ENCODE peak calls at places on chromosomes 6 and 20, in nine cellular contexts. N, U, D, L, G, V, Z, M and O are unnamed samples.
A peak's percentile ranks its signal among the peaks of the same experiment; 100 is the strongest.

GRCh38 chr20:40331699-40332098 is 357.3 kb downstream of the MAFB start:
- DNase-seq in N (peak; percentile 72), U (no peak), D (no peak), L (peak; percentile 88), G (no peak), V (peak; percentile 35), Z (no peak), M (no peak), O (no peak)

GRCh38 chr20:380763-381580 is 412 bp downstream of the TRIB3 start:
- DNase-seq in N (peak; percentile 46), U (peak; percentile 68), D (peak; percentile 61), L (peak; percentile 59), G (peak; percentile 48), V (peak; percentile 71), Z (no peak), M (no peak), O (peak; percentile 73)

GRCh38 chr6:41021832-41022231 is 17.2 kb downstream of the UNC5CL start:
- DNase-seq in N (no peak), U (peak; percentile 25), D (peak; percentile 28), L (peak; percentile 44), G (no peak), V (no peak), Z (no peak), M (no peak), O (no peak)

GRCh38 chr6:104404377-104404776 is 455.3 kb downstream of the HACE1 start:
- DNase-seq in N (no peak), U (no peak), D (peak; percentile 2), L (peak; percentile 11), G (no peak), V (no peak), Z (no peak), M (no peak), O (no peak)

GRCh38 chr6:169807699-169808607 is 56.5 kb downstream of the ERMARD start:
- DNase-seq in N (no peak), U (no peak), D (no peak), L (no peak), G (no peak), V (no peak), Z (no peak), M (no peak), O (no peak)

GRCh38 chr6:81476881-81477280 is 275.6 kb downstream of the TENT5A start:
- DNase-seq in N (no peak), U (no peak), D (peak; percentile 77), L (no peak), G (no peak), V (no peak), Z (no peak), M (no peak), O (no peak)

GRCh38 chr6:128135325-128135724 is 234.5 kb upstream of the THEMIS start:
- DNase-seq in N (no peak), U (no peak), D (no peak), L (no peak), G (no peak), V (no peak), Z (no peak), M (no peak), O (no peak)

GRCh38 chr20:3663031-3663701 is at the start of gene GFRA4:
- DNase-seq in N (no peak), U (no peak), D (no peak), L (no peak), G (no peak), V (no peak), Z (no peak), M (no peak), O (no peak)

GRCh38 chr6:43946641-43947363 is 176.8 kb downstream of the VEGFA start:
- DNase-seq in N (no peak), U (no peak), D (no peak), L (no peak), G (no peak), V (no peak), Z (no peak), M (no peak), O (no peak)

GRCh38 chr6:25122622-25123237 is 156.4 kb upstream of the CARMIL1 start:
- DNase-seq in N (peak; percentile 56), U (no peak), D (no peak), L (no peak), G (no peak), V (no peak), Z (no peak), M (no peak), O (no peak)

GRCh38 chr20:64192406-64192805 is 28.2 kb downstream of the MYT1 start:
- DNase-seq in N (no peak), U (no peak), D (no peak), L (peak; percentile 8), G (peak; percentile 29), V (no peak), Z (no peak), M (no peak), O (no peak)

GRCh38 chr6:139338845-139339244 is 35.6 kb downstream of the CITED2 start:
- DNase-seq in N (no peak), U (no peak), D (peak; percentile 80), L (no peak), G (no peak), V (no peak), Z (no peak), M (no peak), O (no peak)

GRCh38 chr6:132607544-132608233 is 16.4 kb downstream of the TAAR2 start:
- DNase-seq in N (no peak), U (no peak), D (no peak), L (no peak), G (no peak), V (no peak), Z (no peak), M (no peak), O (no peak)

GRCh38 chr6:16575655-16576054 is 185.6 kb downstream of the ATXN1 start:
- DNase-seq in N (no peak), U (no peak), D (no peak), L (no peak), G (no peak), V (no peak), Z (no peak), M (no peak), O (no peak)

GRCh38 chr20:13170771-13171170 is 50.3 kb upstream of the ISM1 start:
- DNase-seq in N (no peak), U (no peak), D (no peak), L (no peak), G (no peak), V (no peak), Z (no peak), M (no peak), O (no peak)

GRCh38 chr6:14951704-14952103 is 294.2 kb upstream of the JARID2 start:
- DNase-seq in N (no peak), U (no peak), D (no peak), L (no peak), G (no peak), V (no peak), Z (no peak), M (no peak), O (no peak)

GRCh38 chr20:48722002-48722731 is 105.6 kb downstream of the PREX1 start:
- DNase-seq in N (no peak), U (no peak), D (peak; percentile 84), L (peak; percentile 99), G (no peak), V (no peak), Z (peak; percentile 40), M (no peak), O (peak; percentile 58)

GRCh38 chr6:107646176-107646575 is 156.3 kb downstream of the SOBP start:
- DNase-seq in N (no peak), U (no peak), D (peak; percentile 63), L (peak; percentile 35), G (no peak), V (no peak), Z (no peak), M (no peak), O (no peak)

GRCh38 chr6:35739645-35740517 is 3.0 kb downstream of the ARMC12 start:
- DNase-seq in N (no peak), U (no peak), D (no peak), L (no peak), G (no peak), V (no peak), Z (no peak), M (no peak), O (no peak)

GRCh38 chr20:49603209-49603627 is 35.3 kb upstream of the PTGIS start:
- DNase-seq in N (no peak), U (no peak), D (peak; percentile 44), L (peak; percentile 53), G (peak; percentile 26), V (no peak), Z (no peak), M (no peak), O (no peak)

GRCh38 chr6:35543459-35544193 is 30.9 kb upstream of the TULP1 start:
- DNase-seq in N (no peak), U (no peak), D (no peak), L (no peak), G (no peak), V (no peak), Z (no peak), M (no peak), O (no peak)

GRCh38 chr6:139764498-139764986 is 390.1 kb upstream of the CITED2 start:
- DNase-seq in N (no peak), U (no peak), D (peak; percentile 98), L (peak; percentile 94), G (no peak), V (no peak), Z (no peak), M (no peak), O (no peak)

GRCh38 chr6:90835584-90836212 is 248.8 kb upstream of the MAP3K7 start:
- DNase-seq in N (peak; percentile 52), U (no peak), D (no peak), L (no peak), G (no peak), V (peak; percentile 28), Z (no peak), M (no peak), O (no peak)

GRCh38 chr20:32385541-32385940 is 27.4 kb downstream of the ASXL1 start:
- DNase-seq in N (no peak), U (no peak), D (no peak), L (no peak), G (no peak), V (no peak), Z (no peak), M (no peak), O (no peak)

GRCh38 chr6:5179917-5180316 is 80.8 kb downstream of the LYRM4 start:
- DNase-seq in N (no peak), U (no peak), D (no peak), L (no peak), G (no peak), V (no peak), Z (no peak), M (no peak), O (no peak)

GRCh38 chr6:129920103-129920798 is 59.1 kb upstream of the TMEM244 start:
- DNase-seq in N (no peak), U (no peak), D (peak; percentile 65), L (no peak), G (no peak), V (no peak), Z (no peak), M (no peak), O (no peak)

GRCh38 chr6:2225422-2226392 is 19.7 kb downstream of the GMDS start:
- DNase-seq in N (no peak), U (no peak), D (peak; percentile 49), L (peak; percentile 46), G (no peak), V (no peak), Z (no peak), M (no peak), O (no peak)

GRCh38 chr20:10433623-10434466 is at the start of gene MKKS:
- DNase-seq in N (peak; percentile 98), U (peak; percentile 97), D (peak; percentile 94), L (peak; percentile 93), G (peak; percentile 90), V (peak; percentile 94), Z (peak; percentile 84), M (peak; percentile 50), O (peak; percentile 86)

GRCh38 chr6:108760158-108761050 is 87.8 kb upstream of the ARMC2 start:
- DNase-seq in N (peak; percentile 48), U (peak; percentile 68), D (no peak), L (no peak), G (no peak), V (no peak), Z (no peak), M (no peak), O (no peak)

GRCh38 chr6:100381111-100381510 is 83.6 kb downstream of the SIM1 start:
- DNase-seq in N (no peak), U (no peak), D (peak; percentile 3), L (no peak), G (no peak), V (no peak), Z (no peak), M (no peak), O (no peak)

GRCh38 chr6:107231243-107231642 is 115.9 kb upstream of the BEND3 start:
- DNase-seq in N (no peak), U (no peak), D (no peak), L (no peak), G (no peak), V (no peak), Z (no peak), M (no peak), O (no peak)